ENCODE peak calls at places on chromosome X, in six cellular contexts. One of them, this sample, is unnamed. For H3K4me1, the result is how much of the 10 kb centered on the place peaks cover.

GRCh38 chrX:42505057-42505456 is 272.9 kb downstream of the PPP1R2C start:
- DNase-seq in tibial nerve: no peak
- DNase-seq in adrenal gland: no peak
- DNase-seq in HCT116: no peak
- DNase-seq in Peyer's patch: no peak
- DNase-seq in heart left ventricle: no peak
- DNase-seq in this sample: no peak

GRCh38 chrX:53089224-53089842 is 4.6 kb upstream of the KANTR start:
- DNase-seq in adrenal gland: no peak
- DNase-seq in Peyer's patch: peak
- DNase-seq in tibial nerve: peak
- DNase-seq in heart left ventricle: peak
- DNase-seq in HCT116: peak
- DNase-seq in this sample: peak

GRCh38 chrX:25018682-25019081 is 2.9 kb upstream of the ARX start:
- DNase-seq in heart left ventricle: no peak
- DNase-seq in adrenal gland: no peak
- DNase-seq in HCT116: no peak
- DNase-seq in tibial nerve: no peak
- DNase-seq in Peyer's patch: no peak
- DNase-seq in this sample: no peak

GRCh38 chrX:103330601-103331397 is 760 bp downstream of the TCEAL7 start:
- DNase-seq in heart left ventricle: no peak
- DNase-seq in Peyer's patch: no peak
- DNase-seq in adrenal gland: no peak
- DNase-seq in HCT116: no peak
- DNase-seq in tibial nerve: no peak
- DNase-seq in this sample: no peak

GRCh38 chrX:9369802-9370291 is 95.0 kb upstream of the TBL1X start:
- DNase-seq in adrenal gland: no peak
- DNase-seq in HCT116: no peak
- DNase-seq in heart left ventricle: no peak
- DNase-seq in Peyer's patch: no peak
- DNase-seq in tibial nerve: no peak
- DNase-seq in this sample: no peak

GRCh38 chrX:125131146-125131545 is 188.5 kb upstream of the TEX13C start:
- DNase-seq in heart left ventricle: no peak
- DNase-seq in Peyer's patch: no peak
- DNase-seq in HCT116: no peak
- DNase-seq in adrenal gland: no peak
- DNase-seq in tibial nerve: no peak
- DNase-seq in this sample: no peak

GRCh38 chrX:47802589-47802988 is 34.1 kb upstream of the ZNF81 start:
- DNase-seq in Peyer's patch: no peak
- DNase-seq in heart left ventricle: no peak
- DNase-seq in adrenal gland: no peak
- DNase-seq in HCT116: no peak
- DNase-seq in tibial nerve: no peak
- DNase-seq in this sample: no peak

GRCh38 chrX:110420771-110421498 is 62.3 kb downstream of the RTL9 start:
- DNase-seq in adrenal gland: no peak
- DNase-seq in heart left ventricle: no peak
- DNase-seq in Peyer's patch: no peak
- DNase-seq in HCT116: no peak
- DNase-seq in tibial nerve: no peak
- DNase-seq in this sample: no peak

GRCh38 chrX:112235547-112235946 is 153.0 kb upstream of the TRPC5 start:
- DNase-seq in Peyer's patch: no peak
- DNase-seq in tibial nerve: no peak
- DNase-seq in adrenal gland: peak
- DNase-seq in HCT116: no peak
- DNase-seq in heart left ventricle: no peak
- DNase-seq in this sample: no peak

GRCh38 chrX:21374163-21374993 is at the start of gene CNKSR2:
- DNase-seq in HCT116: no peak
- DNase-seq in tibial nerve: peak
- DNase-seq in Peyer's patch: peak
- DNase-seq in heart left ventricle: peak
- DNase-seq in adrenal gland: peak
- DNase-seq in this sample: peak

GRCh38 chrX:137479394-137479793 is 86.5 kb upstream of the ZIC3 start:
- DNase-seq in HCT116: no peak
- DNase-seq in Peyer's patch: no peak
- DNase-seq in tibial nerve: no peak
- DNase-seq in adrenal gland: no peak
- DNase-seq in heart left ventricle: no peak
- DNase-seq in this sample: no peak

GRCh38 chrX:81259008-81259713 is 57.3 kb downstream of the SH3BGRL start:
- DNase-seq in Peyer's patch: no peak
- DNase-seq in HCT116: no peak
- DNase-seq in tibial nerve: no peak
- DNase-seq in heart left ventricle: no peak
- DNase-seq in adrenal gland: no peak
- DNase-seq in this sample: no peak

GRCh38 chrX:34300871-34301270 is 168.8 kb upstream of the FAM47A start:
- DNase-seq in heart left ventricle: no peak
- DNase-seq in Peyer's patch: no peak
- DNase-seq in HCT116: peak
- DNase-seq in tibial nerve: peak
- DNase-seq in adrenal gland: peak
- DNase-seq in this sample: no peak

GRCh38 chrX:95332530-95332929 is 1352.1 kb upstream of the DIAPH2 start:
- DNase-seq in HCT116: no peak
- DNase-seq in tibial nerve: no peak
- DNase-seq in Peyer's patch: no peak
- DNase-seq in heart left ventricle: no peak
- DNase-seq in adrenal gland: no peak
- DNase-seq in this sample: no peak

GRCh38 chrX:145886469-145886868 is 68.8 kb downstream of the SLITRK2 start:
- DNase-seq in heart left ventricle: no peak
- DNase-seq in HCT116: no peak
- DNase-seq in tibial nerve: no peak
- DNase-seq in adrenal gland: no peak
- DNase-seq in Peyer's patch: no peak
- DNase-seq in this sample: no peak

GRCh38 chrX:1529328-1529727 is 7.7 kb downstream of the P2RY8 start:
- DNase-seq in HCT116: no peak
- DNase-seq in heart left ventricle: no peak
- DNase-seq in tibial nerve: no peak
- DNase-seq in Peyer's patch: no peak
- DNase-seq in adrenal gland: peak
- DNase-seq in this sample: no peak

GRCh38 chrX:72360326-72360725 is 54.6 kb upstream of the CITED1 start:
- DNase-seq in heart left ventricle: no peak
- DNase-seq in HCT116: no peak
- DNase-seq in Peyer's patch: no peak
- DNase-seq in adrenal gland: no peak
- DNase-seq in tibial nerve: no peak
- DNase-seq in this sample: no peak

GRCh38 chrX:2552621-2553297 is 52.0 kb upstream of the DHRSX start:
- DNase-seq in tibial nerve: peak
- DNase-seq in Peyer's patch: no peak
- DNase-seq in adrenal gland: no peak
- DNase-seq in heart left ventricle: no peak
- DNase-seq in HCT116: no peak
- DNase-seq in this sample: no peak

GRCh38 chrX:40966204-40966820 is 118.9 kb upstream of the USP9X start:
- DNase-seq in Peyer's patch: no peak
- DNase-seq in heart left ventricle: no peak
- DNase-seq in HCT116: no peak
- DNase-seq in tibial nerve: no peak
- DNase-seq in adrenal gland: no peak
- DNase-seq in this sample: no peak

GRCh38 chrX:110145854-110146253 is 142.9 kb downstream of the TMEM164 start:
- DNase-seq in tibial nerve: no peak
- DNase-seq in Peyer's patch: no peak
- DNase-seq in adrenal gland: no peak
- DNase-seq in HCT116: no peak
- DNase-seq in heart left ventricle: no peak
- DNase-seq in this sample: no peak

GRCh38 chrX:80846247-80846646 is 36.6 kb upstream of the BRWD3 start:
- DNase-seq in heart left ventricle: no peak
- DNase-seq in tibial nerve: no peak
- DNase-seq in HCT116: no peak
- DNase-seq in Peyer's patch: no peak
- DNase-seq in adrenal gland: no peak
- DNase-seq in this sample: no peak

DNA sequence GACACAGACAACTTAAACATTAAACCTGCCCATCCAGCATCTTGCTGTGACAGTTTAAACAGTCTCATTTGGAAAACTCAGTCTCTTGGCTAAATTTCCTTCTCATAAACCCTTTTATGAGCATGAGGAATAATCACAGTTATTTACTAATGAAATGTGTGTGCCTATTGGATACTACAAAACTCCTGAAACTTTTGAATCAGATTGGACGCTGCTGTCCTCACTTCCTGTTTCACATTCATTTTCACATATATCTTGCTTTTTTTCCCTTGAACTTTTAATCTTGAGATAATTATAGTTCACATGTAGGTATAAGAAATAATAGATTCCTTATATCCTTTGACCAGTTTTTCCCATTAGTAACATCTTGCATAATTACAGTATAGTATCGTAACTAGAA is 111.7 kb downstream of the CDKL5 start:
- DNase-seq in adrenal gland: no peak
- DNase-seq in heart left ventricle: no peak
- DNase-seq in tibial nerve: no peak
- DNase-seq in HCT116: no peak
- DNase-seq in Peyer's patch: no peak
- DNase-seq in this sample: no peak
- H3K4me1 ChIP-seq in adrenal gland: under half
- H3K4me1 ChIP-seq in heart left ventricle: under half
- H3K4me1 ChIP-seq in tibial nerve: under half
- H3K4me1 ChIP-seq in HCT116: under half
- H3K4me1 ChIP-seq in Peyer's patch: under half
- H3K4me1 ChIP-seq in this sample: under half

DNA sequence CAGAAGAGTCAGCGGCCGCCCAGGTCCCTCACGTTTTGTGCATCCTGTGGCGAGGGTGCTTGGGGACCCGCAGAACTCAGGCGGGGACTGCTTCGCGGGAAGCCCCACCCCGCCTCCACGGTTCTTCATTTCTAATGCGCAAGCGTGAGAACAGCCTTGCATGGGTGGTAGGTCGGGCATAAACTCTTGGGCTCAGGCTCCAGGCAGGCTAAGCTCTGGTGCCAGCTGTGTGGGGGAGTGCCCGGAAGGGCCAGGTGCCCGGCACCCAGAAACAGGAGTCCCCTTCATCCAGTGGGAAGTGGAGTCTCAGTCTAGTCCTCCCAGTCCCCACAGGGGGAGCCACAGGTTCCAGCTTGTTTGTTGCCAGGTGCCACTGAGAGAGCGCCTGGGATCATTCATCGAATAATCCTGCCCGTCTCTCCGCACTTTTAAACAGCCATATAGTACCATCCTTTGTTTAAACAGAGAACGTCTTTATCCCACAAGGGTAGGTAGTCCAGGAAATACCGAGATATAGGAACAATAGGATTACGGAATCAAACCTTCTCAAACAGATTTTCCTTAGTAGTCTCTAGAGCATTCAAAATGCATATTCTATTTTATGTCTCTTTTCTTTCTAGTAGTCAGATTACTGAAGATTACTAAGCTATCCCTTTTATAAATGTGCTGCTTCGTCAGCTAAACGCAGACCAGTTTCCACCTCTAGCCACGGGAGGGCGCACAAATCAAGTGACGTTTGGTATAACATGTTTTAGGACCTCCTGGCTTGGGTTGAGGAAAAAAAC is 12.7 kb upstream of the RBBP7 start:
- DNase-seq in Peyer's patch: peak
- DNase-seq in adrenal gland: peak
- DNase-seq in HCT116: peak
- DNase-seq in heart left ventricle: peak
- DNase-seq in tibial nerve: peak
- DNase-seq in this sample: peak
- TF ChIP-seq POLR2A in Peyer's patch: no peak
- TF ChIP-seq POLR2A in adrenal gland: peak
- TF ChIP-seq POLR2A in HCT116: peak
- TF ChIP-seq POLR2A in heart left ventricle: no peak
- TF ChIP-seq POLR2A in tibial nerve: no peak
- TF ChIP-seq POLR2A in this sample: no peak

GRCh38 chrX:153925739-153926593 is at the start of gene ARHGAP4:
- DNase-seq in HCT116: peak
- DNase-seq in tibial nerve: no peak
- DNase-seq in heart left ventricle: no peak
- DNase-seq in adrenal gland: no peak
- DNase-seq in Peyer's patch: peak
- DNase-seq in this sample: no peak

GRCh38 chrX:153922932-153923857 is 2.9 kb downstream of the ARHGAP4 start:
- DNase-seq in HCT116: no peak
- DNase-seq in heart left ventricle: peak
- DNase-seq in Peyer's patch: peak
- DNase-seq in adrenal gland: peak
- DNase-seq in tibial nerve: peak
- DNase-seq in this sample: peak

GRCh38 chrX:153922286-153922573 is 3.8 kb downstream of the ARHGAP4 start:
- DNase-seq in HCT116: no peak
- DNase-seq in Peyer's patch: no peak
- DNase-seq in tibial nerve: no peak
- DNase-seq in adrenal gland: no peak
- DNase-seq in heart left ventricle: no peak
- DNase-seq in this sample: no peak

GRCh38 chrX:153925387-153925738 is 701 bp downstream of the ARHGAP4 start:
- DNase-seq in adrenal gland: no peak
- DNase-seq in Peyer's patch: peak
- DNase-seq in tibial nerve: no peak
- DNase-seq in heart left ventricle: no peak
- DNase-seq in HCT116: no peak
- DNase-seq in this sample: no peak

GRCh38 chrX:153924149-153924861 is 1.8 kb downstream of the ARHGAP4 start:
- DNase-seq in heart left ventricle: no peak
- DNase-seq in tibial nerve: no peak
- DNase-seq in adrenal gland: no peak
- DNase-seq in HCT116: no peak
- DNase-seq in Peyer's patch: peak
- DNase-seq in this sample: peak
- TF ChIP-seq CTCF in heart left ventricle: peak
- TF ChIP-seq CTCF in tibial nerve: peak
- TF ChIP-seq CTCF in adrenal gland: peak
- TF ChIP-seq CTCF in HCT116: peak
- TF ChIP-seq CTCF in Peyer's patch: peak
- TF ChIP-seq CTCF in this sample: no peak

GRCh38 chrX:19750028-19750786 is 137.2 kb downstream of the SH3KBP1 start:
- DNase-seq in adrenal gland: no peak
- DNase-seq in tibial nerve: no peak
- DNase-seq in HCT116: no peak
- DNase-seq in heart left ventricle: no peak
- DNase-seq in Peyer's patch: no peak
- DNase-seq in this sample: no peak

GRCh38 chrX:19747672-19748610 is 139.5 kb downstream of the SH3KBP1 start:
- DNase-seq in HCT116: no peak
- DNase-seq in tibial nerve: no peak
- DNase-seq in heart left ventricle: peak
- DNase-seq in Peyer's patch: peak
- DNase-seq in adrenal gland: no peak
- DNase-seq in this sample: peak

GRCh38 chrX:19748898-19749680 is 138.3 kb downstream of the SH3KBP1 start:
- DNase-seq in heart left ventricle: no peak
- DNase-seq in adrenal gland: no peak
- DNase-seq in HCT116: no peak
- DNase-seq in Peyer's patch: no peak
- DNase-seq in tibial nerve: no peak
- DNase-seq in this sample: no peak

GRCh38 chrX:19744231-19744630 is 143.2 kb downstream of the SH3KBP1 start:
- DNase-seq in heart left ventricle: no peak
- DNase-seq in Peyer's patch: no peak
- DNase-seq in adrenal gland: no peak
- DNase-seq in tibial nerve: no peak
- DNase-seq in HCT116: no peak
- DNase-seq in this sample: no peak

GRCh38 chrX:19746919-19747671 is 140.3 kb downstream of the SH3KBP1 start:
- DNase-seq in tibial nerve: no peak
- DNase-seq in adrenal gland: no peak
- DNase-seq in heart left ventricle: no peak
- DNase-seq in Peyer's patch: no peak
- DNase-seq in HCT116: no peak
- DNase-seq in this sample: no peak
- H3K4me1 ChIP-seq in tibial nerve: under half
- H3K4me1 ChIP-seq in adrenal gland: under half
- H3K4me1 ChIP-seq in heart left ventricle: under half
- H3K4me1 ChIP-seq in Peyer's patch: under half
- H3K4me1 ChIP-seq in HCT116: under half
- H3K4me1 ChIP-seq in this sample: under half